ENCODE peak calls at places on chromosomes 12 and 14, in seven cellular contexts. T is H9, S is MM.1S, Y is psoas muscle, A is mesendoderm, K is ovary, B is lower lobe of right lung. L is an unnamed sample.

GRCh38 chr12:113840401-113841042 is 125.6 kb downstream of the RBM19 start:
- DNase-seq in T (no peak), S (no peak), Y (no peak), A (no peak), K (no peak), B (no peak), L (no peak)

GRCh38 chr14:23481992-23482813 is 12.7 kb downstream of the NGDN start:
- DNase-seq in T (no peak), S (no peak), Y (no peak), A (peak; percentile 32), K (no peak), B (no peak), L (no peak)

GRCh38 chr12:55188974-55189556 is 31.8 kb upstream of the OR10A7 start:
- DNase-seq in T (no peak), S (peak; percentile 80), Y (no peak), A (peak; percentile 78), K (no peak), B (no peak), L (peak; percentile 48)

GRCh38 chr14:104283197-104284106 is 145.1 kb downstream of the KIF26A start:
- DNase-seq in T (peak; percentile 23), S (no peak), Y (peak; percentile 45), A (no peak), K (peak; percentile 12), B (peak; percentile 36), L (no peak)

GRCh38 chr14:38309522-38310262 is 53.8 kb upstream of the CLEC14A start:
- DNase-seq in T (peak; percentile 22), S (no peak), Y (no peak), A (peak; percentile 70), K (no peak), B (no peak), L (no peak)

GRCh38 chr12:106118-106561 is 39.6 kb downstream of the IQSEC3 start:
- DNase-seq in T (peak; percentile 88), S (peak; percentile 86), Y (no peak), A (peak; percentile 89), K (no peak), B (no peak), L (no peak)

GRCh38 chr12:94170690-94171594 is 22.6 kb downstream of the PLXNC1 start:
- DNase-seq in T (peak; percentile 69), S (no peak), Y (no peak), A (no peak), K (no peak), B (no peak), L (no peak)

GRCh38 chr14:88765130-88765529 is 27.6 kb downstream of the EML5 start:
- DNase-seq in T (no peak), S (no peak), Y (no peak), A (peak; percentile 37), K (no peak), B (no peak), L (no peak)

GRCh38 chr12:1611775-1612174 is 17.3 kb upstream of the WNT5B start:
- DNase-seq in T (no peak), S (no peak), Y (no peak), A (no peak), K (no peak), B (no peak), L (no peak)

GRCh38 chr12:78887444-78887843 is 22.9 kb downstream of the SYT1 start:
- DNase-seq in T (no peak), S (no peak), Y (no peak), A (no peak), K (no peak), B (no peak), L (no peak)

GRCh38 chr12:131196220-131196619 is 242.5 kb downstream of the ADGRD1 start:
- DNase-seq in T (peak; percentile 23), S (no peak), Y (no peak), A (no peak), K (no peak), B (no peak), L (no peak)

GRCh38 chr12:51048601-51049369 is 658 bp downstream of the LETMD1 start:
- DNase-seq in T (no peak), S (peak; percentile 71), Y (no peak), A (peak; percentile 29), K (peak; percentile 26), B (no peak), L (no peak)

GRCh38 chr12:85872497-85873091 is 1.5 kb upstream of the NTS start:
- DNase-seq in T (no peak), S (peak; percentile 73), Y (no peak), A (peak; percentile 85), K (no peak), B (no peak), L (no peak)

GRCh38 chr12:59929091-59929490 is 333.3 kb downstream of the SLC16A7 start:
- DNase-seq in T (no peak), S (no peak), Y (no peak), A (no peak), K (no peak), B (no peak), L (no peak)

GRCh38 chr12:110733089-110733715 is 9.5 kb downstream of the PPP1CC start:
- DNase-seq in T (no peak), S (no peak), Y (no peak), A (no peak), K (no peak), B (no peak), L (no peak)

GRCh38 chr14:20631023-20631820 is 10.3 kb downstream of the OR6S1 start:
- DNase-seq in T (peak; percentile 71), S (peak; percentile 35), Y (no peak), A (peak; percentile 85), K (peak; percentile 62), B (no peak), L (peak; percentile 73)

GRCh38 chr12:111812881-111813741 is 28.9 kb upstream of the MAPKAPK5 start:
- DNase-seq in T (peak; percentile 88), S (peak; percentile 68), Y (peak; percentile 81), A (peak; percentile 88), K (peak; percentile 75), B (peak; percentile 82), L (peak; percentile 71)

GRCh38 chr14:67567654-67568053 is 32.4 kb downstream of the PIGH start:
- DNase-seq in T (no peak), S (no peak), Y (no peak), A (no peak), K (no peak), B (no peak), L (peak; percentile 64)

GRCh38 chr12:113439606-113440030 is 17.4 kb downstream of the SDSL start:
- DNase-seq in T (peak; percentile 90), S (no peak), Y (no peak), A (peak; percentile 78), K (peak; percentile 42), B (no peak), L (peak; percentile 72)

GRCh38 chr12:49130151-49131050 is 794 bp downstream of the TUBA1B start:
- DNase-seq in T (peak; percentile 97), S (peak; percentile 93), Y (peak; percentile 96), A (peak; percentile 96), K (peak; percentile 94), B (peak; percentile 97), L (peak; percentile 98)

GRCh38 chr14:93018401-93018800 is 95.5 kb downstream of the CHGA start:
- DNase-seq in T (no peak), S (no peak), Y (no peak), A (no peak), K (no peak), B (no peak), L (no peak)

GRCh38 chr14:65333926-65334687 is 78.4 kb upstream of the FUT8 start:
- DNase-seq in T (peak; percentile 53), S (peak; percentile 44), Y (peak; percentile 71), A (peak; percentile 42), K (no peak), B (peak; percentile 48), L (no peak)
- H3K4me1 ChIP-seq in T (peaks cover 6% of the 10 kb centered on the region), S (peaks cover 30% of the 10 kb centered on the region), Y (no peaks in the 10 kb centered on the region), A (peaks cover 11% of the 10 kb centered on the region), K (peaks cover 7% of the 10 kb centered on the region), B (peaks cover 40% of the 10 kb centered on the region), L (peaks cover 6% of the 10 kb centered on the region)

GRCh38 chr12:52730793-52731192 is 27.5 kb upstream of the KRT77 start:
- DNase-seq in T (no peak), S (no peak), Y (no peak), A (no peak), K (no peak), B (no peak), L (no peak)
- H3K27me3 ChIP-seq in T (no peaks in the 10 kb centered on the region), S (peaks cover 71% of the 10 kb centered on the region), Y (no peaks in the 10 kb centered on the region), A (no peaks in the 10 kb centered on the region), K (no peaks in the 10 kb centered on the region), B (peaks cover 5% of the 10 kb centered on the region), L (no peaks in the 10 kb centered on the region)

GRCh38 chr12:108858399-108859074 is 1.2 kb upstream of the SSH1 start:
- DNase-seq in T (no peak), S (no peak), Y (peak; percentile 67), A (peak; percentile 57), K (peak; percentile 51), B (no peak), L (peak; percentile 11)

GRCh38 chr12:108860443-108860842 is 3.1 kb upstream of the SSH1 start:
- DNase-seq in T (no peak), S (no peak), Y (no peak), A (no peak), K (no peak), B (no peak), L (no peak)

GRCh38 chr12:108861878-108862587 is 4.7 kb upstream of the SSH1 start:
- DNase-seq in T (no peak), S (peak; percentile 22), Y (no peak), A (no peak), K (no peak), B (peak; percentile 74), L (no peak)

GRCh38 chr12:108862588-108862959 is 5.2 kb upstream of the SSH1 start:
- DNase-seq in T (no peak), S (no peak), Y (no peak), A (no peak), K (no peak), B (no peak), L (no peak)

DNA sequence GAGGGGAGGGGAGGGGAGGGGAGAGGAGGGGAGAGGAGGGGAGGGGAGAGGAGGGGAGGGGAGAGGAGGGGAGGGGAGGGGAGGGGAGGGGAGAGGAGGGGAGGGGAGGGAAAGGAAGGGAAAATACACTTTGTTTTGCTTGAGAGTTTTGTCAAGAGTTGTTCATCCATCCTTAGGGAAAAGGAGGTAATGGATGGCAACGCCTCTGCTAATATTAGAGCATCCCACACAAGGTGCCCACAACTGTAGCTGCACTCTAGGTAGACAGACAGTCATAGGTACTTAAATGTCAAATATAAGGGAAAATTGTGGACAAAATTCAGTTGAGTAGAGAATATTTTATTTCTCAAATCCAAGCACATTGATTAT is 2.5 kb upstream of the SSH1 start:
- DNase-seq in T (no peak), S (no peak), Y (no peak), A (no peak), K (no peak), B (no peak), L (no peak)
- H3K4me1 ChIP-seq in T (peaks cover 5% of the 10 kb centered on the region), S (peaks cover 23% of the 10 kb centered on the region), Y (peaks cover 22% of the 10 kb centered on the region), A (peaks cover 5% of the 10 kb centered on the region), K (peaks cover 3% of the 10 kb centered on the region), B (peaks cover 53% of the 10 kb centered on the region), L (peaks cover 15% of the 10 kb centered on the region)

DNA sequence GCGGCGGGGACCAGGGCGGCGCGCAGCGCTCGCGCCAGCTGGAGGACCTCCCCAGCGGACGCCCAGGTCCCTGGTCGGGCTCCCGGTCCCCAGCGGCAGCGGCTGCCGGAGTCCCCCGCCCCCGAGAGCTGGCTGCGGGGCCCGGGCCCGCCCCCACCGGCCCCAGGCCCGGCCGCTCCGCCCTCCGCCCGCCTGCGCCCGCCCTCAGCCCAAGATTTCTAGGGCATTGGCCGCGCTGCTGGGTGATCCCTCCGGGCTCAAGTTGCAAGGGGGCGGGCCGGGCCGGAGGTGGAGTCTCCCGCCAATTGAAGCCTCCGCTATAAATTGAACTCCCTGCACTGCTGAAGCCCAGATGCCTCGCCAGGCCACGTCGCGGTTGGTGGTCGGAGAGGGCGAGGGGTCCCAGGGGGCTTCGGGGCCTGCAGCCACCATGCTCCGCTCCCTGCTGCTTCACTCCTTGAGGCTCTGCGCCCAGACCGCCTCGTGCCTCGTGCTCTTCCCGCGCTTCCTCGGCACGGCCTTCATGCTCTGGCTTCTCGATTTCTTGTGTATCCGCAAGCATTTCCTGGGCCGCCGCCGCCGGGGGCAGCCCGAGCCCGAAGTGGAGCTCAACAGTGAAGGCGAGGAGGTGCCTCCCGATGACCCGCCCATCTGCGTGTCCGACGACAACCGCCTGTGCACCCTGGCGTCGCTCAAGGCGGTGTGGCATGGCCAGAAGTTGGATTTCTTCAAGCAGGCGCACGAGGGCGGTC is at the start of gene DIO3:
- DNase-seq in T (peak; percentile 92), S (no peak), Y (peak; percentile 57), A (peak; percentile 94), K (no peak), B (peak; percentile 37), L (peak; percentile 71)
- H3K27me3 ChIP-seq in T (peaks cover 74% of the 10 kb centered on the region), S (peaks cover 20% of the 10 kb centered on the region), Y (no peaks in the 10 kb centered on the region), A (peaks cover 46% of the 10 kb centered on the region), K (no peaks in the 10 kb centered on the region), B (peaks cover 69% of the 10 kb centered on the region), L (no peaks in the 10 kb centered on the region)

L was measured in pancreas.